ENCODE peak calls at places on chromosomes 5 and 9, in ten cellular contexts. One of them, this sample, is unnamed. For H3K4me1, the result is how much of the 10 kb centered on the place peaks cover.

GRCh38 chr9:100600511-100601079 is 22.7 kb downstream of the CAVIN4 start:
- DNase-seq in PC-9: no peak
- DNase-seq in left ventricle myocardium inferior: no peak
- DNase-seq in RWPE2: no peak
- DNase-seq in CD8-positive, alpha-beta T cell: no peak
- DNase-seq in heart right ventricle: no peak
- DNase-seq in cardiac muscle cell: no peak
- DNase-seq in uterus: no peak
- DNase-seq in CD8-positive, alpha-beta memory T cell: no peak
- DNase-seq in ovary: no peak
- DNase-seq in this sample: no peak

GRCh38 chr5:80109549-80110478 is 74.7 kb downstream of the THBS4 start:
- DNase-seq in ovary: no peak
- DNase-seq in CD8-positive, alpha-beta T cell: no peak
- DNase-seq in PC-9: no peak
- DNase-seq in CD8-positive, alpha-beta memory T cell: no peak
- DNase-seq in RWPE2: no peak
- DNase-seq in uterus: peak
- DNase-seq in cardiac muscle cell: peak
- DNase-seq in left ventricle myocardium inferior: peak
- DNase-seq in heart right ventricle: peak
- DNase-seq in this sample: no peak

GRCh38 chr5:35089688-35090314 is 42.1 kb upstream of the AGXT2 start:
- DNase-seq in CD8-positive, alpha-beta memory T cell: peak
- DNase-seq in RWPE2: no peak
- DNase-seq in heart right ventricle: no peak
- DNase-seq in CD8-positive, alpha-beta T cell: peak
- DNase-seq in left ventricle myocardium inferior: no peak
- DNase-seq in PC-9: peak
- DNase-seq in cardiac muscle cell: peak
- DNase-seq in uterus: peak
- DNase-seq in ovary: peak
- DNase-seq in this sample: no peak

GRCh38 chr5:38847549-38848341 is 1.9 kb downstream of the OSMR start:
- DNase-seq in heart right ventricle: no peak
- DNase-seq in CD8-positive, alpha-beta T cell: no peak
- DNase-seq in PC-9: no peak
- DNase-seq in RWPE2: no peak
- DNase-seq in uterus: no peak
- DNase-seq in CD8-positive, alpha-beta memory T cell: no peak
- DNase-seq in cardiac muscle cell: no peak
- DNase-seq in ovary: no peak
- DNase-seq in left ventricle myocardium inferior: no peak
- DNase-seq in this sample: no peak

GRCh38 chr5:6194906-6195612 is 183.3 kb downstream of the MED10 start:
- DNase-seq in heart right ventricle: no peak
- DNase-seq in CD8-positive, alpha-beta T cell: no peak
- DNase-seq in CD8-positive, alpha-beta memory T cell: no peak
- DNase-seq in cardiac muscle cell: no peak
- DNase-seq in left ventricle myocardium inferior: no peak
- DNase-seq in ovary: no peak
- DNase-seq in uterus: no peak
- DNase-seq in RWPE2: no peak
- DNase-seq in PC-9: no peak
- DNase-seq in this sample: no peak

GRCh38 chr9:134067904-134068741 is at the start of gene BRD3:
- DNase-seq in ovary: peak
- DNase-seq in left ventricle myocardium inferior: peak
- DNase-seq in RWPE2: peak
- DNase-seq in uterus: peak
- DNase-seq in cardiac muscle cell: peak
- DNase-seq in CD8-positive, alpha-beta memory T cell: peak
- DNase-seq in PC-9: peak
- DNase-seq in heart right ventricle: peak
- DNase-seq in CD8-positive, alpha-beta T cell: peak
- DNase-seq in this sample: peak

GRCh38 chr9:98973546-98973921 is 29.8 kb downstream of the COL15A1 start:
- DNase-seq in CD8-positive, alpha-beta T cell: no peak
- DNase-seq in PC-9: no peak
- DNase-seq in ovary: no peak
- DNase-seq in heart right ventricle: peak
- DNase-seq in uterus: no peak
- DNase-seq in RWPE2: no peak
- DNase-seq in left ventricle myocardium inferior: peak
- DNase-seq in cardiac muscle cell: no peak
- DNase-seq in CD8-positive, alpha-beta memory T cell: no peak
- DNase-seq in this sample: peak

GRCh38 chr5:38715671-38716070 is 130.1 kb upstream of the OSMR start:
- DNase-seq in heart right ventricle: no peak
- DNase-seq in ovary: no peak
- DNase-seq in CD8-positive, alpha-beta T cell: no peak
- DNase-seq in cardiac muscle cell: no peak
- DNase-seq in CD8-positive, alpha-beta memory T cell: no peak
- DNase-seq in RWPE2: no peak
- DNase-seq in uterus: no peak
- DNase-seq in left ventricle myocardium inferior: no peak
- DNase-seq in PC-9: no peak
- DNase-seq in this sample: no peak

GRCh38 chr5:68950111-68950510 is 143.7 kb upstream of the SLC30A5 start:
- DNase-seq in CD8-positive, alpha-beta memory T cell: no peak
- DNase-seq in PC-9: no peak
- DNase-seq in ovary: no peak
- DNase-seq in heart right ventricle: no peak
- DNase-seq in RWPE2: no peak
- DNase-seq in left ventricle myocardium inferior: no peak
- DNase-seq in uterus: no peak
- DNase-seq in cardiac muscle cell: peak
- DNase-seq in CD8-positive, alpha-beta T cell: no peak
- DNase-seq in this sample: no peak

GRCh38 chr9:93173365-93174150 is 10.4 kb upstream of the WNK2 start:
- DNase-seq in CD8-positive, alpha-beta T cell: no peak
- DNase-seq in uterus: no peak
- DNase-seq in PC-9: no peak
- DNase-seq in ovary: no peak
- DNase-seq in heart right ventricle: no peak
- DNase-seq in CD8-positive, alpha-beta memory T cell: no peak
- DNase-seq in RWPE2: no peak
- DNase-seq in left ventricle myocardium inferior: no peak
- DNase-seq in cardiac muscle cell: peak
- DNase-seq in this sample: no peak

GRCh38 chr9:84839538-84839937 is 170.0 kb downstream of the NTRK2 start:
- DNase-seq in ovary: no peak
- DNase-seq in cardiac muscle cell: peak
- DNase-seq in heart right ventricle: no peak
- DNase-seq in RWPE2: no peak
- DNase-seq in uterus: no peak
- DNase-seq in PC-9: no peak
- DNase-seq in CD8-positive, alpha-beta T cell: no peak
- DNase-seq in CD8-positive, alpha-beta memory T cell: no peak
- DNase-seq in left ventricle myocardium inferior: no peak
- DNase-seq in this sample: no peak

GRCh38 chr9:34501889-34502425 is 20.8 kb downstream of the ENHO start:
- DNase-seq in CD8-positive, alpha-beta memory T cell: no peak
- DNase-seq in PC-9: no peak
- DNase-seq in RWPE2: no peak
- DNase-seq in cardiac muscle cell: peak
- DNase-seq in heart right ventricle: peak
- DNase-seq in CD8-positive, alpha-beta T cell: no peak
- DNase-seq in left ventricle myocardium inferior: peak
- DNase-seq in ovary: peak
- DNase-seq in uterus: peak
- DNase-seq in this sample: peak

GRCh38 chr5:142717582-142718215 is 31.8 kb upstream of the FGF1 start:
- DNase-seq in heart right ventricle: no peak
- DNase-seq in CD8-positive, alpha-beta memory T cell: no peak
- DNase-seq in CD8-positive, alpha-beta T cell: no peak
- DNase-seq in PC-9: peak
- DNase-seq in left ventricle myocardium inferior: no peak
- DNase-seq in uterus: peak
- DNase-seq in ovary: no peak
- DNase-seq in RWPE2: no peak
- DNase-seq in cardiac muscle cell: peak
- DNase-seq in this sample: no peak

GRCh38 chr5:131615953-131616352 is 19.1 kb downstream of the RAPGEF6 start:
- DNase-seq in CD8-positive, alpha-beta memory T cell: no peak
- DNase-seq in left ventricle myocardium inferior: no peak
- DNase-seq in CD8-positive, alpha-beta T cell: no peak
- DNase-seq in cardiac muscle cell: no peak
- DNase-seq in heart right ventricle: no peak
- DNase-seq in ovary: no peak
- DNase-seq in PC-9: no peak
- DNase-seq in RWPE2: no peak
- DNase-seq in uterus: no peak
- DNase-seq in this sample: no peak

GRCh38 chr9:78622131-78622530 is 325.2 kb downstream of the PSAT1 start:
- DNase-seq in RWPE2: no peak
- DNase-seq in cardiac muscle cell: no peak
- DNase-seq in ovary: no peak
- DNase-seq in left ventricle myocardium inferior: no peak
- DNase-seq in PC-9: no peak
- DNase-seq in CD8-positive, alpha-beta memory T cell: no peak
- DNase-seq in uterus: no peak
- DNase-seq in CD8-positive, alpha-beta T cell: no peak
- DNase-seq in heart right ventricle: no peak
- DNase-seq in this sample: no peak

GRCh38 chr9:16575142-16575877 is 295.2 kb downstream of the BNC2 start:
- DNase-seq in cardiac muscle cell: no peak
- DNase-seq in CD8-positive, alpha-beta T cell: no peak
- DNase-seq in uterus: no peak
- DNase-seq in RWPE2: no peak
- DNase-seq in PC-9: no peak
- DNase-seq in left ventricle myocardium inferior: no peak
- DNase-seq in heart right ventricle: no peak
- DNase-seq in ovary: no peak
- DNase-seq in CD8-positive, alpha-beta memory T cell: no peak
- DNase-seq in this sample: no peak

GRCh38 chr5:159338143-159338542 is 7.9 kb upstream of the IL12B start:
- DNase-seq in ovary: no peak
- DNase-seq in uterus: no peak
- DNase-seq in cardiac muscle cell: no peak
- DNase-seq in CD8-positive, alpha-beta memory T cell: no peak
- DNase-seq in CD8-positive, alpha-beta T cell: no peak
- DNase-seq in heart right ventricle: no peak
- DNase-seq in left ventricle myocardium inferior: no peak
- DNase-seq in PC-9: no peak
- DNase-seq in RWPE2: no peak
- DNase-seq in this sample: no peak
- H3K27ac ChIP-seq in ovary: no peak
- H3K27ac ChIP-seq in uterus: no peak
- H3K27ac ChIP-seq in cardiac muscle cell: no peak
- H3K27ac ChIP-seq in CD8-positive, alpha-beta memory T cell: no peak
- H3K27ac ChIP-seq in CD8-positive, alpha-beta T cell: no peak
- H3K27ac ChIP-seq in heart right ventricle: no peak
- H3K27ac ChIP-seq in left ventricle myocardium inferior: peak
- H3K27ac ChIP-seq in PC-9: no peak
- H3K27ac ChIP-seq in RWPE2: peak
- H3K27ac ChIP-seq in this sample: no peak

DNA sequence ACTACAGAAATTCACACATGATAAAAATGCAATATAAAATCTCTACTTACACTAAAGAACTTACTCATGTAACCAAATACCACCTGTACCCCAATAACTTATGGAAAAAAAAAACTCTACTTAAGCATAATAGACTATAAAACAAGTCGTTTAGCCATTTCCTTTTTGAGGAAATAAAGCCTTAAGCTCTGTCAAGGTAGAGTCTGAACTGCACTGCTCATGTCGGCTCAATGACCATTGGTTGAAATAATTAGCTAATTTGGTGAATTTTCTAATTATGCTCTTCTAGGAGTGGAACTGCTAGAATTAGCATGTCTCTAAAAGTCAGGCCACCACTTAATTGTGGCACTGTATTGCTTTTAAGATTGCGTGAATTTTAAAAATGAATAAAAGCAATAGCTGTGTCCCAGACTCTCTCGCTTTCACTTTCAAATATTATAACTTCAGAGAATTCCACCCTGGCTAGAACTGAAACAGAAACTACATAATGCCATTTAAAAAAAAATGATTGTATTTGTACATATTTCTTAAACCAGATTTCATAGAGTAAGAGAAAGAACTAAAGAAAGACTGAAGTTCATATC is 113.0 kb upstream of the PCA3 start:
- DNase-seq in uterus: no peak
- DNase-seq in CD8-positive, alpha-beta memory T cell: no peak
- DNase-seq in PC-9: no peak
- DNase-seq in heart right ventricle: no peak
- DNase-seq in CD8-positive, alpha-beta T cell: no peak
- DNase-seq in cardiac muscle cell: no peak
- DNase-seq in RWPE2: no peak
- DNase-seq in left ventricle myocardium inferior: no peak
- DNase-seq in ovary: no peak
- DNase-seq in this sample: no peak
- H3K4me3 ChIP-seq in uterus: peak
- H3K4me3 ChIP-seq in CD8-positive, alpha-beta memory T cell: peak
- H3K4me3 ChIP-seq in PC-9: no peak
- H3K4me3 ChIP-seq in heart right ventricle: no peak
- H3K4me3 ChIP-seq in CD8-positive, alpha-beta T cell: peak
- H3K4me3 ChIP-seq in cardiac muscle cell: no peak
- H3K4me3 ChIP-seq in RWPE2: no peak
- H3K4me3 ChIP-seq in left ventricle myocardium inferior: peak
- H3K4me3 ChIP-seq in ovary: peak
- H3K4me3 ChIP-seq in this sample: peak

DNA sequence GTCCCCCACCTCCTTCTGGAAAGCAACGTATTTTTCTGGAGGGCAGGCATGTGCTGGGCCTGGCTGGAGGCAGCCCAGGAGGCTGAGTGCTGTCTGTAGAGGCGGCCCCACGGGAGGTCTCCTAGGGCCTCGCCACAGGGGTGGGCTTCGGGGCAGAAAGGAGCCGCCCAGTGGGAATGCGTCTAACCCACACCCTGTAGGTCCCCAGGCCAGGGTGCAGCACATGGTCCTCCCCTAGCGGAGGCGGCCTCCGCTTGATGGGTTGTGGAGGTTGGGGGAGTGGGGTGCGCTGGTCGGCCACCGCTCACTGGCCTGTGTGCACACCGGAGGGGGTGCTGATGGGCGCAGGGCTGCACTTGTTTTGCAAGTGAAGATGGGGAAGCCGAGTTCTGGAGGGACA is 48.3 kb upstream of the UBAC1 start:
- DNase-seq in CD8-positive, alpha-beta T cell: no peak
- DNase-seq in heart right ventricle: peak
- DNase-seq in PC-9: no peak
- DNase-seq in CD8-positive, alpha-beta memory T cell: no peak
- DNase-seq in left ventricle myocardium inferior: no peak
- DNase-seq in RWPE2: no peak
- DNase-seq in ovary: no peak
- DNase-seq in uterus: no peak
- DNase-seq in cardiac muscle cell: no peak
- DNase-seq in this sample: no peak
- H3K4me1 ChIP-seq in CD8-positive, alpha-beta T cell: under half
- H3K4me1 ChIP-seq in heart right ventricle: half or more
- H3K4me1 ChIP-seq in PC-9: under half
- H3K4me1 ChIP-seq in CD8-positive, alpha-beta memory T cell: under half
- H3K4me1 ChIP-seq in left ventricle myocardium inferior: half or more
- H3K4me1 ChIP-seq in RWPE2: under half
- H3K4me1 ChIP-seq in ovary: under half
- H3K4me1 ChIP-seq in uterus: under half
- H3K4me1 ChIP-seq in cardiac muscle cell: under half
- H3K4me1 ChIP-seq in this sample: under half

DNA sequence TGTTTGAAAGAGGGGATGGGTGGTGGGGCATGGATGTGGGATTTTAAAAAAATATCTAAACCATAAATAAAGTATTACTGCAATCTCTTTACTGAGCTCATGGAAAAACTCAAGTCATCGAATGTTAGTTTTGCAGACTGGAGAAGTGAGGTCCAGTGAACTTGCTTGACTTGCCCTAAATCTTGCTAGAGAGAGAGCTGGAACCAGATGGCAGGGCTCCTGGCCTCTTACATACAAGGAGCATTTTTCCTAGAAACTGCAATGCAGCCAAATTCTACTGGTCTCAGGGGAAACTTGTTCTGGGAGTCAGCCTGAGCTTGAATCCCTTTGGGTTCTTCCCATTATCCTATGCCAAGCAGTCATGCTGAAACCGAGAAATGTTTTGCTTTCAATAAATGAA is 2.9 kb upstream of the TGFBI start:
- DNase-seq in CD8-positive, alpha-beta memory T cell: no peak
- DNase-seq in RWPE2: no peak
- DNase-seq in uterus: peak
- DNase-seq in ovary: no peak
- DNase-seq in PC-9: no peak
- DNase-seq in left ventricle myocardium inferior: no peak
- DNase-seq in heart right ventricle: no peak
- DNase-seq in CD8-positive, alpha-beta T cell: no peak
- DNase-seq in cardiac muscle cell: no peak
- DNase-seq in this sample: no peak
- H3K27ac ChIP-seq in CD8-positive, alpha-beta memory T cell: no peak
- H3K27ac ChIP-seq in RWPE2: no peak
- H3K27ac ChIP-seq in uterus: peak
- H3K27ac ChIP-seq in ovary: no peak
- H3K27ac ChIP-seq in PC-9: no peak
- H3K27ac ChIP-seq in left ventricle myocardium inferior: peak
- H3K27ac ChIP-seq in heart right ventricle: no peak
- H3K27ac ChIP-seq in CD8-positive, alpha-beta T cell: no peak
- H3K27ac ChIP-seq in cardiac muscle cell: no peak
- H3K27ac ChIP-seq in this sample: peak

This sample was measured in right atrium auricular region.